ENCODE peak calls at places on chromosomes 6 and 20, in ten cellular contexts. One of them, this sample, is unnamed.

GRCh38 chr20:31515072-31515774 is 981 bp downstream of the HM13 start:
- DNase-seq in GM06990: no peak
- DNase-seq in colonic mucosa: no peak
- DNase-seq in NB4: no peak
- DNase-seq in brain microvascular endothelial cell: no peak
- DNase-seq in psoas muscle: no peak
- DNase-seq in stomach: no peak
- DNase-seq in kidney: no peak
- DNase-seq in bronchial epithelial cell: no peak
- DNase-seq in fibroblast of the aortic adventitia: no peak
- DNase-seq in this sample: no peak

GRCh38 chr6:150420428-150420827 is 51.6 kb downstream of the IYD start:
- DNase-seq in fibroblast of the aortic adventitia: no peak
- DNase-seq in psoas muscle: no peak
- DNase-seq in kidney: no peak
- DNase-seq in NB4: no peak
- DNase-seq in colonic mucosa: no peak
- DNase-seq in stomach: no peak
- DNase-seq in GM06990: no peak
- DNase-seq in brain microvascular endothelial cell: no peak
- DNase-seq in bronchial epithelial cell: no peak
- DNase-seq in this sample: no peak

GRCh38 chr20:54067606-54068174 is 2.7 kb downstream of the BCAS1 start:
- DNase-seq in fibroblast of the aortic adventitia: no peak
- DNase-seq in GM06990: no peak
- DNase-seq in brain microvascular endothelial cell: no peak
- DNase-seq in colonic mucosa: peak
- DNase-seq in kidney: peak
- DNase-seq in psoas muscle: no peak
- DNase-seq in bronchial epithelial cell: peak
- DNase-seq in stomach: peak
- DNase-seq in NB4: no peak
- DNase-seq in this sample: peak

GRCh38 chr20:48338717-48339116 is 489.1 kb downstream of the PREX1 start:
- DNase-seq in brain microvascular endothelial cell: peak
- DNase-seq in fibroblast of the aortic adventitia: peak
- DNase-seq in stomach: no peak
- DNase-seq in GM06990: no peak
- DNase-seq in colonic mucosa: no peak
- DNase-seq in psoas muscle: no peak
- DNase-seq in NB4: no peak
- DNase-seq in bronchial epithelial cell: no peak
- DNase-seq in kidney: no peak
- DNase-seq in this sample: peak

GRCh38 chr6:43089874-43090556 is 13.9 kb downstream of the PTK7 start:
- DNase-seq in fibroblast of the aortic adventitia: no peak
- DNase-seq in kidney: peak
- DNase-seq in bronchial epithelial cell: peak
- DNase-seq in stomach: no peak
- DNase-seq in brain microvascular endothelial cell: no peak
- DNase-seq in colonic mucosa: no peak
- DNase-seq in NB4: no peak
- DNase-seq in GM06990: no peak
- DNase-seq in psoas muscle: no peak
- DNase-seq in this sample: no peak

GRCh38 chr6:25122001-25122400 is 157.2 kb upstream of the CARMIL1 start:
- DNase-seq in GM06990: no peak
- DNase-seq in NB4: no peak
- DNase-seq in stomach: no peak
- DNase-seq in psoas muscle: peak
- DNase-seq in bronchial epithelial cell: no peak
- DNase-seq in kidney: peak
- DNase-seq in brain microvascular endothelial cell: peak
- DNase-seq in fibroblast of the aortic adventitia: peak
- DNase-seq in colonic mucosa: peak
- DNase-seq in this sample: no peak

GRCh38 chr6:144415014-144415413 is 129.9 kb downstream of the UTRN start:
- DNase-seq in GM06990: no peak
- DNase-seq in psoas muscle: no peak
- DNase-seq in bronchial epithelial cell: peak
- DNase-seq in NB4: no peak
- DNase-seq in fibroblast of the aortic adventitia: peak
- DNase-seq in colonic mucosa: no peak
- DNase-seq in kidney: no peak
- DNase-seq in brain microvascular endothelial cell: peak
- DNase-seq in stomach: no peak
- DNase-seq in this sample: peak

GRCh38 chr6:106146852-106147351 is 60.8 kb downstream of the PRDM1 start:
- DNase-seq in NB4: peak
- DNase-seq in GM06990: no peak
- DNase-seq in psoas muscle: no peak
- DNase-seq in brain microvascular endothelial cell: no peak
- DNase-seq in stomach: no peak
- DNase-seq in bronchial epithelial cell: peak
- DNase-seq in colonic mucosa: no peak
- DNase-seq in kidney: no peak
- DNase-seq in fibroblast of the aortic adventitia: no peak
- DNase-seq in this sample: peak

GRCh38 chr6:37486440-37486839 is 13.3 kb downstream of the CCDC167 start:
- DNase-seq in NB4: no peak
- DNase-seq in stomach: no peak
- DNase-seq in GM06990: no peak
- DNase-seq in psoas muscle: no peak
- DNase-seq in kidney: no peak
- DNase-seq in colonic mucosa: no peak
- DNase-seq in brain microvascular endothelial cell: no peak
- DNase-seq in bronchial epithelial cell: no peak
- DNase-seq in fibroblast of the aortic adventitia: no peak
- DNase-seq in this sample: no peak

GRCh38 chr6:37483502-37483901 is 16.2 kb downstream of the CCDC167 start:
- DNase-seq in GM06990: no peak
- DNase-seq in stomach: no peak
- DNase-seq in NB4: no peak
- DNase-seq in kidney: no peak
- DNase-seq in brain microvascular endothelial cell: no peak
- DNase-seq in colonic mucosa: no peak
- DNase-seq in fibroblast of the aortic adventitia: no peak
- DNase-seq in psoas muscle: no peak
- DNase-seq in bronchial epithelial cell: no peak
- DNase-seq in this sample: no peak

GRCh38 chr6:37484786-37485170 is 14.9 kb downstream of the CCDC167 start:
- DNase-seq in fibroblast of the aortic adventitia: no peak
- DNase-seq in stomach: no peak
- DNase-seq in psoas muscle: no peak
- DNase-seq in kidney: no peak
- DNase-seq in NB4: no peak
- DNase-seq in brain microvascular endothelial cell: no peak
- DNase-seq in bronchial epithelial cell: no peak
- DNase-seq in GM06990: no peak
- DNase-seq in colonic mucosa: no peak
- DNase-seq in this sample: no peak

GRCh38 chr6:37483917-37484785 is 15.5 kb downstream of the CCDC167 start:
- DNase-seq in psoas muscle: peak
- DNase-seq in brain microvascular endothelial cell: peak
- DNase-seq in stomach: peak
- DNase-seq in fibroblast of the aortic adventitia: peak
- DNase-seq in kidney: no peak
- DNase-seq in NB4: peak
- DNase-seq in bronchial epithelial cell: peak
- DNase-seq in GM06990: peak
- DNase-seq in colonic mucosa: peak
- DNase-seq in this sample: peak

DNA sequence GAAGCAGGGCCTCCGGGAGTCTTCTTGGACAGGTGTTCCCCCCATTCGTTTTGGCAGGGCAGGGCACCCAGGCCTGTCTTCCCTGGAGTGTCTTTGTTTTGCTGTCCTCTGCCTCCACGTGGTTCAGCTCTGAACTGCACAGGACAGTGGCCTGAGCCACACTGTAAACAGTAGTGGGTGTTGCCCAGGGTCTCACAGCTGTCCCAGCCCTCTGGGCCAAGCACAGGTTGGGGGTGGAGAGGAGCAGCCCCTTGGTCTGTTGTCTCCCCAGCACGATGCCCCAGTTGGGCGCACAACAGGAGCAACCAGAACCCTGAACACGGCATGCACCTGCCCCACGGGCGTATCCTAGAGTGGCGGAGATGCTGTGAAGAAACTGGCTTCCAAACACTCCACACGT is 14.4 kb downstream of the CCDC167 start:
- DNase-seq in fibroblast of the aortic adventitia: no peak
- DNase-seq in brain microvascular endothelial cell: no peak
- DNase-seq in psoas muscle: no peak
- DNase-seq in stomach: no peak
- DNase-seq in GM06990: no peak
- DNase-seq in bronchial epithelial cell: no peak
- DNase-seq in kidney: no peak
- DNase-seq in NB4: no peak
- DNase-seq in colonic mucosa: no peak
- DNase-seq in this sample: no peak
- TF ChIP-seq CTCF in fibroblast of the aortic adventitia: no peak
- TF ChIP-seq CTCF in brain microvascular endothelial cell: peak
- TF ChIP-seq CTCF in psoas muscle: no peak
- TF ChIP-seq CTCF in stomach: no peak
- TF ChIP-seq CTCF in GM06990: peak
- TF ChIP-seq CTCF in bronchial epithelial cell: peak
- TF ChIP-seq CTCF in kidney: no peak
- TF ChIP-seq CTCF in NB4: no peak
- TF ChIP-seq CTCF in colonic mucosa: no peak
- TF ChIP-seq CTCF in this sample: peak

GRCh38 chr20:34142121-34142520 is 30.1 kb upstream of the EIF2S2 start:
- DNase-seq in kidney: no peak
- DNase-seq in colonic mucosa: no peak
- DNase-seq in psoas muscle: no peak
- DNase-seq in brain microvascular endothelial cell: no peak
- DNase-seq in fibroblast of the aortic adventitia: no peak
- DNase-seq in NB4: no peak
- DNase-seq in GM06990: no peak
- DNase-seq in stomach: no peak
- DNase-seq in bronchial epithelial cell: no peak
- DNase-seq in this sample: no peak
- H3K4me3 ChIP-seq in kidney: no peak
- H3K4me3 ChIP-seq in colonic mucosa: no peak
- H3K4me3 ChIP-seq in psoas muscle: no peak
- H3K4me3 ChIP-seq in brain microvascular endothelial cell: no peak
- H3K4me3 ChIP-seq in fibroblast of the aortic adventitia: no peak
- H3K4me3 ChIP-seq in NB4: no peak
- H3K4me3 ChIP-seq in GM06990: no peak
- H3K4me3 ChIP-seq in stomach: no peak
- H3K4me3 ChIP-seq in bronchial epithelial cell: no peak
- H3K4me3 ChIP-seq in this sample: no peak

GRCh38 chr6:149198265-149198664 is 119.2 kb upstream of the TAB2 start:
- DNase-seq in NB4: no peak
- DNase-seq in colonic mucosa: no peak
- DNase-seq in stomach: no peak
- DNase-seq in GM06990: no peak
- DNase-seq in brain microvascular endothelial cell: no peak
- DNase-seq in fibroblast of the aortic adventitia: no peak
- DNase-seq in bronchial epithelial cell: no peak
- DNase-seq in psoas muscle: no peak
- DNase-seq in kidney: no peak
- DNase-seq in this sample: no peak

GRCh38 chr6:149200282-149200936 is 117.1 kb upstream of the TAB2 start:
- DNase-seq in psoas muscle: no peak
- DNase-seq in colonic mucosa: no peak
- DNase-seq in kidney: no peak
- DNase-seq in NB4: no peak
- DNase-seq in bronchial epithelial cell: no peak
- DNase-seq in stomach: no peak
- DNase-seq in brain microvascular endothelial cell: no peak
- DNase-seq in fibroblast of the aortic adventitia: no peak
- DNase-seq in GM06990: no peak
- DNase-seq in this sample: no peak

GRCh38 chr6:149196091-149196490 is 121.4 kb upstream of the TAB2 start:
- DNase-seq in psoas muscle: no peak
- DNase-seq in fibroblast of the aortic adventitia: no peak
- DNase-seq in NB4: no peak
- DNase-seq in brain microvascular endothelial cell: no peak
- DNase-seq in GM06990: no peak
- DNase-seq in stomach: no peak
- DNase-seq in colonic mucosa: no peak
- DNase-seq in bronchial epithelial cell: no peak
- DNase-seq in kidney: no peak
- DNase-seq in this sample: no peak

GRCh38 chr6:149194815-149195558 is 122.5 kb upstream of the TAB2 start:
- DNase-seq in NB4: no peak
- DNase-seq in psoas muscle: no peak
- DNase-seq in colonic mucosa: no peak
- DNase-seq in stomach: no peak
- DNase-seq in bronchial epithelial cell: no peak
- DNase-seq in fibroblast of the aortic adventitia: no peak
- DNase-seq in brain microvascular endothelial cell: no peak
- DNase-seq in kidney: no peak
- DNase-seq in GM06990: no peak
- DNase-seq in this sample: no peak

GRCh38 chr6:149197482-149197881 is 120.0 kb upstream of the TAB2 start:
- DNase-seq in NB4: no peak
- DNase-seq in GM06990: no peak
- DNase-seq in brain microvascular endothelial cell: no peak
- DNase-seq in stomach: no peak
- DNase-seq in fibroblast of the aortic adventitia: no peak
- DNase-seq in colonic mucosa: no peak
- DNase-seq in bronchial epithelial cell: no peak
- DNase-seq in psoas muscle: no peak
- DNase-seq in kidney: no peak
- DNase-seq in this sample: no peak
- TF ChIP-seq CTCF in NB4: no peak
- TF ChIP-seq CTCF in GM06990: no peak
- TF ChIP-seq CTCF in brain microvascular endothelial cell: no peak
- TF ChIP-seq CTCF in stomach: no peak
- TF ChIP-seq CTCF in fibroblast of the aortic adventitia: no peak
- TF ChIP-seq CTCF in colonic mucosa: no peak
- TF ChIP-seq CTCF in bronchial epithelial cell: no peak
- TF ChIP-seq CTCF in psoas muscle: no peak
- TF ChIP-seq CTCF in kidney: no peak
- TF ChIP-seq CTCF in this sample: no peak

GRCh38 chr6:52305385-52305784 is 20.8 kb upstream of the MCM3 start:
- DNase-seq in GM06990: no peak
- DNase-seq in bronchial epithelial cell: no peak
- DNase-seq in fibroblast of the aortic adventitia: peak
- DNase-seq in kidney: no peak
- DNase-seq in NB4: no peak
- DNase-seq in psoas muscle: no peak
- DNase-seq in stomach: no peak
- DNase-seq in colonic mucosa: no peak
- DNase-seq in brain microvascular endothelial cell: no peak
- DNase-seq in this sample: no peak

GRCh38 chr6:52307900-52308372 is 23.4 kb upstream of the MCM3 start:
- DNase-seq in bronchial epithelial cell: no peak
- DNase-seq in kidney: no peak
- DNase-seq in brain microvascular endothelial cell: no peak
- DNase-seq in psoas muscle: no peak
- DNase-seq in NB4: peak
- DNase-seq in fibroblast of the aortic adventitia: no peak
- DNase-seq in colonic mucosa: no peak
- DNase-seq in GM06990: no peak
- DNase-seq in stomach: no peak
- DNase-seq in this sample: no peak

GRCh38 chr6:52306972-52307849 is 22.7 kb upstream of the MCM3 start:
- DNase-seq in stomach: no peak
- DNase-seq in fibroblast of the aortic adventitia: no peak
- DNase-seq in bronchial epithelial cell: no peak
- DNase-seq in psoas muscle: no peak
- DNase-seq in brain microvascular endothelial cell: no peak
- DNase-seq in GM06990: no peak
- DNase-seq in NB4: peak
- DNase-seq in colonic mucosa: no peak
- DNase-seq in kidney: peak
- DNase-seq in this sample: no peak

GRCh38 chr6:52304917-52305316 is 20.4 kb upstream of the MCM3 start:
- DNase-seq in bronchial epithelial cell: no peak
- DNase-seq in GM06990: no peak
- DNase-seq in psoas muscle: no peak
- DNase-seq in kidney: no peak
- DNase-seq in brain microvascular endothelial cell: no peak
- DNase-seq in NB4: peak
- DNase-seq in stomach: no peak
- DNase-seq in colonic mucosa: no peak
- DNase-seq in fibroblast of the aortic adventitia: peak
- DNase-seq in this sample: peak

GRCh38 chr6:52305948-52306767 is 21.6 kb upstream of the MCM3 start:
- DNase-seq in GM06990: peak
- DNase-seq in stomach: no peak
- DNase-seq in brain microvascular endothelial cell: no peak
- DNase-seq in kidney: no peak
- DNase-seq in bronchial epithelial cell: no peak
- DNase-seq in colonic mucosa: no peak
- DNase-seq in fibroblast of the aortic adventitia: no peak
- DNase-seq in psoas muscle: no peak
- DNase-seq in NB4: peak
- DNase-seq in this sample: no peak
- H3K4me3 ChIP-seq in GM06990: no peak
- H3K4me3 ChIP-seq in stomach: no peak
- H3K4me3 ChIP-seq in brain microvascular endothelial cell: no peak
- H3K4me3 ChIP-seq in kidney: no peak
- H3K4me3 ChIP-seq in bronchial epithelial cell: no peak
- H3K4me3 ChIP-seq in colonic mucosa: no peak
- H3K4me3 ChIP-seq in fibroblast of the aortic adventitia: no peak
- H3K4me3 ChIP-seq in psoas muscle: no peak
- H3K4me3 ChIP-seq in NB4: no peak
- H3K4me3 ChIP-seq in this sample: no peak